ENCODE peak calls at places on chromosomes 5 and 9, in six cellular contexts. One of them, this sample, is unnamed.
A peak's percentile ranks its signal among the peaks of the same experiment; 100 is the strongest.

GRCh38 chr9:119273984-119274665 is 95.1 kb downstream of the BRINP1 start:
- DNase-seq in neural progenitor cell: no peak
- DNase-seq in AG04450: no peak
- DNase-seq in NT2/D1: no peak
- DNase-seq in CD8-positive, alpha-beta memory T cell: no peak
- DNase-seq in testis: no peak
- DNase-seq in this sample: no peak

GRCh38 chr5:89265511-89266169 is 382.7 kb upstream of the MEF2C start:
- DNase-seq in neural progenitor cell: no peak
- DNase-seq in AG04450: peak; percentile 66
- DNase-seq in NT2/D1: no peak
- DNase-seq in CD8-positive, alpha-beta memory T cell: no peak
- DNase-seq in testis: no peak
- DNase-seq in this sample: no peak

GRCh38 chr9:128091144-128091543 is 23.1 kb downstream of the SLC25A25 start:
- DNase-seq in neural progenitor cell: no peak
- DNase-seq in AG04450: peak; percentile 85
- DNase-seq in NT2/D1: peak; percentile 40
- DNase-seq in CD8-positive, alpha-beta memory T cell: no peak
- DNase-seq in testis: peak; percentile 90
- DNase-seq in this sample: peak; percentile 80

GRCh38 chr5:50766967-50767366 is 100.5 kb downstream of the PARP8 start:
- DNase-seq in neural progenitor cell: no peak
- DNase-seq in AG04450: no peak
- DNase-seq in NT2/D1: no peak
- DNase-seq in CD8-positive, alpha-beta memory T cell: no peak
- DNase-seq in testis: no peak
- DNase-seq in this sample: no peak

GRCh38 chr9:35029852-35030251 is 40.3 kb downstream of the DNAJB5 start:
- DNase-seq in neural progenitor cell: no peak
- DNase-seq in AG04450: no peak
- DNase-seq in NT2/D1: no peak
- DNase-seq in CD8-positive, alpha-beta memory T cell: no peak
- DNase-seq in testis: no peak
- DNase-seq in this sample: no peak

GRCh38 chr9:14236586-14236985 is 77.4 kb downstream of the NFIB start:
- DNase-seq in neural progenitor cell: no peak
- DNase-seq in AG04450: no peak
- DNase-seq in NT2/D1: no peak
- DNase-seq in CD8-positive, alpha-beta memory T cell: no peak
- DNase-seq in testis: no peak
- DNase-seq in this sample: no peak

GRCh38 chr9:115596743-115597080 is 478.8 kb upstream of the TNC start:
- DNase-seq in neural progenitor cell: no peak
- DNase-seq in AG04450: no peak
- DNase-seq in NT2/D1: no peak
- DNase-seq in CD8-positive, alpha-beta memory T cell: no peak
- DNase-seq in testis: no peak
- DNase-seq in this sample: no peak

GRCh38 chr5:171965740-171966139 is 40.7 kb downstream of the FBXW11 start:
- DNase-seq in neural progenitor cell: no peak
- DNase-seq in AG04450: no peak
- DNase-seq in NT2/D1: no peak
- DNase-seq in CD8-positive, alpha-beta memory T cell: no peak
- DNase-seq in testis: no peak
- DNase-seq in this sample: no peak

GRCh38 chr5:104179057-104179456 is 616.5 kb upstream of the NUDT12 start:
- DNase-seq in neural progenitor cell: peak; percentile 63
- DNase-seq in AG04450: no peak
- DNase-seq in NT2/D1: peak; percentile 56
- DNase-seq in CD8-positive, alpha-beta memory T cell: no peak
- DNase-seq in testis: peak; percentile 76
- DNase-seq in this sample: no peak

GRCh38 chr9:19701991-19702390 is 86.8 kb downstream of the SLC24A2 start:
- DNase-seq in neural progenitor cell: no peak
- DNase-seq in AG04450: no peak
- DNase-seq in NT2/D1: no peak
- DNase-seq in CD8-positive, alpha-beta memory T cell: no peak
- DNase-seq in testis: no peak
- DNase-seq in this sample: no peak

GRCh38 chr9:93305497-93306020 is 121.6 kb downstream of the WNK2 start:
- DNase-seq in neural progenitor cell: no peak
- DNase-seq in AG04450: no peak
- DNase-seq in NT2/D1: no peak
- DNase-seq in CD8-positive, alpha-beta memory T cell: no peak
- DNase-seq in testis: peak; percentile 83
- DNase-seq in this sample: no peak

GRCh38 chr9:136160321-136160938 is 41.8 kb upstream of the TMEM250 start:
- DNase-seq in neural progenitor cell: peak; percentile 62
- DNase-seq in AG04450: no peak
- DNase-seq in NT2/D1: no peak
- DNase-seq in CD8-positive, alpha-beta memory T cell: no peak
- DNase-seq in testis: no peak
- DNase-seq in this sample: no peak

GRCh38 chr5:43601454-43602260 is 1.3 kb upstream of the NNT start:
- DNase-seq in neural progenitor cell: no peak
- DNase-seq in AG04450: no peak
- DNase-seq in NT2/D1: no peak
- DNase-seq in CD8-positive, alpha-beta memory T cell: no peak
- DNase-seq in testis: no peak
- DNase-seq in this sample: no peak

GRCh38 chr5:138353550-138353893 is 1.0 kb downstream of the KDM3B start:
- DNase-seq in neural progenitor cell: no peak
- DNase-seq in AG04450: no peak
- DNase-seq in NT2/D1: no peak
- DNase-seq in CD8-positive, alpha-beta memory T cell: no peak
- DNase-seq in testis: no peak
- DNase-seq in this sample: no peak

GRCh38 chr5:149349382-149349781 is 4.1 kb downstream of the GRPEL2 start:
- DNase-seq in neural progenitor cell: no peak
- DNase-seq in AG04450: no peak
- DNase-seq in NT2/D1: no peak
- DNase-seq in CD8-positive, alpha-beta memory T cell: no peak
- DNase-seq in testis: no peak
- DNase-seq in this sample: no peak

GRCh38 chr5:173498286-173498685 is 118.2 kb downstream of the BOD1 start:
- DNase-seq in neural progenitor cell: no peak
- DNase-seq in AG04450: no peak
- DNase-seq in NT2/D1: no peak
- DNase-seq in CD8-positive, alpha-beta memory T cell: no peak
- DNase-seq in testis: peak; percentile 54
- DNase-seq in this sample: peak; percentile 74

GRCh38 chr5:128132499-128132898 is 48.9 kb downstream of the SLC12A2 start:
- DNase-seq in neural progenitor cell: no peak
- DNase-seq in AG04450: no peak
- DNase-seq in NT2/D1: no peak
- DNase-seq in CD8-positive, alpha-beta memory T cell: no peak
- DNase-seq in testis: no peak
- DNase-seq in this sample: no peak

GRCh38 chr5:50874277-50874984 is 208.0 kb downstream of the PARP8 start:
- DNase-seq in neural progenitor cell: no peak
- DNase-seq in AG04450: no peak
- DNase-seq in NT2/D1: no peak
- DNase-seq in CD8-positive, alpha-beta memory T cell: no peak
- DNase-seq in testis: peak; percentile 22
- DNase-seq in this sample: no peak

GRCh38 chr5:107380654-107381053 is 290.1 kb downstream of the EFNA5 start:
- DNase-seq in neural progenitor cell: no peak
- DNase-seq in AG04450: no peak
- DNase-seq in NT2/D1: no peak
- DNase-seq in CD8-positive, alpha-beta memory T cell: no peak
- DNase-seq in testis: no peak
- DNase-seq in this sample: no peak

GRCh38 chr9:112535811-112536210 is 49.2 kb downstream of the KIAA1958 start:
- DNase-seq in neural progenitor cell: no peak
- DNase-seq in AG04450: no peak
- DNase-seq in NT2/D1: no peak
- DNase-seq in CD8-positive, alpha-beta memory T cell: no peak
- DNase-seq in testis: no peak
- DNase-seq in this sample: no peak

DNA sequence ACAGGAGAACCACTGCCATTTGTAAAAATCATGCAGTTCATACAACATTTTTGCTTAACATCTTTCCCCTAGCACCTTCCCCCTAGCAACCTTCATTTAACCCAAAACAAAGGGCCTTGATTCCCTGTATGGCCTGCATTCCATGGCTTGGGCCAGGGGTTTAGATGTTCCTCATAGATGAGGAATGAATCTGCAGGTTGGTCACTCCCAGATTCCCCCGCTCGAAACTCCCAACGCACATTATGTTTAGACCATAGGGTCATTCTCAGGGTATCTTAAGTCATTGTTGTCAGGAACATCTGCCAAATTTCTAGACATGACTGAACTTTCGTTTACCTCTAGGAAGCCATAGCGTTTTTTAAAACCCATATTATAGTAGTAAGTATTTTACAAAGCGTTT is 282.2 kb upstream of the VLDLR start:
- DNase-seq in neural progenitor cell: no peak
- DNase-seq in AG04450: no peak
- DNase-seq in NT2/D1: no peak
- DNase-seq in CD8-positive, alpha-beta memory T cell: no peak
- DNase-seq in testis: no peak
- DNase-seq in this sample: no peak
- H3K27me3 ChIP-seq in neural progenitor cell: no peaks in the 10 kb centered on the region
- H3K27me3 ChIP-seq in AG04450: no peaks in the 10 kb centered on the region
- H3K27me3 ChIP-seq in NT2/D1: no peaks in the 10 kb centered on the region
- H3K27me3 ChIP-seq in CD8-positive, alpha-beta memory T cell: no peaks in the 10 kb centered on the region
- H3K27me3 ChIP-seq in testis: no peaks in the 10 kb centered on the region
- H3K27me3 ChIP-seq in this sample: no peaks in the 10 kb centered on the region

GRCh38 chr5:135191084-135191826 is 157.2 kb upstream of the PITX1 start:
- DNase-seq in neural progenitor cell: peak; percentile 94
- DNase-seq in AG04450: peak; percentile 44
- DNase-seq in NT2/D1: peak; percentile 60
- DNase-seq in CD8-positive, alpha-beta memory T cell: peak; percentile 31
- DNase-seq in testis: peak; percentile 85
- DNase-seq in this sample: no peak

GRCh38 chr5:135189024-135189423 is 155.0 kb upstream of the PITX1 start:
- DNase-seq in neural progenitor cell: no peak
- DNase-seq in AG04450: no peak
- DNase-seq in NT2/D1: no peak
- DNase-seq in CD8-positive, alpha-beta memory T cell: no peak
- DNase-seq in testis: no peak
- DNase-seq in this sample: no peak

GRCh38 chr5:135188233-135188909 is 154.3 kb upstream of the PITX1 start:
- DNase-seq in neural progenitor cell: no peak
- DNase-seq in AG04450: no peak
- DNase-seq in NT2/D1: no peak
- DNase-seq in CD8-positive, alpha-beta memory T cell: no peak
- DNase-seq in testis: no peak
- DNase-seq in this sample: no peak

GRCh38 chr5:135192351-135192750 is 158.3 kb upstream of the PITX1 start:
- DNase-seq in neural progenitor cell: no peak
- DNase-seq in AG04450: no peak
- DNase-seq in NT2/D1: no peak
- DNase-seq in CD8-positive, alpha-beta memory T cell: no peak
- DNase-seq in testis: no peak
- DNase-seq in this sample: no peak

DNA sequence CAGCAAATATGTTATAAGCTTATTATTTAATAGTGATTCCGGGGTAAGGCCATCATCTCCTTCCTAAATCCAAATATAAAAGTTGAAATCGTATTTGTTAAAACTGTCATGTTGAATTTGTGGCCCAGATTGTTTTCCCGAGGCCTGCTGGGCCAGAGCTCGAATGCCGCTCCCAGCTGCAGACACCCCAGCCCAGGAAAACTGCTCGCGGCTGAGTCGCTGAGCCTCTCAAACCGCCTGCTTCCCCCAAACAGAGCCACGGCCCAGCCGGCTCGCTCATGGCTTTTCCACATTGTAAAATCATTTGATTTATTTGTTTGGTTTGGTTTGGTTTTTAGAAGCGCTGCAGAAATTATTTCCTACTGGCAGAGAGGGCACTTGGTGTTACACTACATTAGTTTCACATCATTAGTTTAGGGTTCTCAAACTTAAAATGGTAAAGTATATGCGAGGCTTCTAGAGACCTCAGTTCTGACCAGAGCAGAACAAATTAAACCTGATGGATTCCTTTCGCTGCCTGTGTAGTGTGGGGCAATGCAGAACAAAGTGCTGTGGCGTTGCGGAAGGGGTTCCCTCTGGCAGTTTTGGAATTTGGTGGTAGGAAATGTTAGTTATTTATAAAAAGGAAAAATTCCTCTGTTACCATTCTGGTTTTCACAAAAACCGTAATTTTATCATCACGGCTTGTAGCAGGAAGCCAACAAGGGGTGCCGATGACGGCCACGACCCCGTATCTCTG is 156.5 kb upstream of the PITX1 start:
- DNase-seq in neural progenitor cell: peak; percentile 37
- DNase-seq in AG04450: no peak
- DNase-seq in NT2/D1: no peak
- DNase-seq in CD8-positive, alpha-beta memory T cell: no peak
- DNase-seq in testis: no peak
- DNase-seq in this sample: no peak
- H3K27me3 ChIP-seq in neural progenitor cell: peaks cover 82% of the 10 kb centered on the region
- H3K27me3 ChIP-seq in AG04450: no peaks in the 10 kb centered on the region
- H3K27me3 ChIP-seq in NT2/D1: peaks cover 29% of the 10 kb centered on the region
- H3K27me3 ChIP-seq in CD8-positive, alpha-beta memory T cell: no peaks in the 10 kb centered on the region
- H3K27me3 ChIP-seq in testis: no peaks in the 10 kb centered on the region
- H3K27me3 ChIP-seq in this sample: no peaks in the 10 kb centered on the region

GRCh38 chr9:99823392-99824377 is 2.0 kb downstream of the NR4A3 start:
- DNase-seq in neural progenitor cell: peak; percentile 65
- DNase-seq in AG04450: no peak
- DNase-seq in NT2/D1: no peak
- DNase-seq in CD8-positive, alpha-beta memory T cell: peak; percentile 44
- DNase-seq in testis: peak; percentile 55
- DNase-seq in this sample: no peak
- H3K27me3 ChIP-seq in neural progenitor cell: peaks cover 80% of the 10 kb centered on the region
- H3K27me3 ChIP-seq in AG04450: peaks cover 14% of the 10 kb centered on the region
- H3K27me3 ChIP-seq in NT2/D1: peaks cover 85% of the 10 kb centered on the region
- H3K27me3 ChIP-seq in CD8-positive, alpha-beta memory T cell: peaks cover 31% of the 10 kb centered on the region
- H3K27me3 ChIP-seq in testis: no peaks in the 10 kb centered on the region
- H3K27me3 ChIP-seq in this sample: no peaks in the 10 kb centered on the region

GRCh38 chr9:97858393-97858713 is 5.3 kb downstream of the FOXE1 start:
- DNase-seq in neural progenitor cell: no peak
- DNase-seq in AG04450: no peak
- DNase-seq in NT2/D1: no peak
- DNase-seq in CD8-positive, alpha-beta memory T cell: no peak
- DNase-seq in testis: no peak
- DNase-seq in this sample: no peak

GRCh38 chr9:97855486-97855875 is 2.5 kb downstream of the FOXE1 start:
- DNase-seq in neural progenitor cell: no peak
- DNase-seq in AG04450: no peak
- DNase-seq in NT2/D1: no peak
- DNase-seq in CD8-positive, alpha-beta memory T cell: no peak
- DNase-seq in testis: no peak
- DNase-seq in this sample: no peak

GRCh38 chr9:97857603-97858392 is 4.8 kb downstream of the FOXE1 start:
- DNase-seq in neural progenitor cell: peak; percentile 64
- DNase-seq in AG04450: no peak
- DNase-seq in NT2/D1: no peak
- DNase-seq in CD8-positive, alpha-beta memory T cell: no peak
- DNase-seq in testis: no peak
- DNase-seq in this sample: no peak

GRCh38 chr9:97855899-97856298 is 2.9 kb downstream of the FOXE1 start:
- DNase-seq in neural progenitor cell: no peak
- DNase-seq in AG04450: no peak
- DNase-seq in NT2/D1: no peak
- DNase-seq in CD8-positive, alpha-beta memory T cell: no peak
- DNase-seq in testis: no peak
- DNase-seq in this sample: no peak

GRCh38 chr9:97856857-97857602 is 4.0 kb downstream of the FOXE1 start:
- DNase-seq in neural progenitor cell: peak; percentile 55
- DNase-seq in AG04450: no peak
- DNase-seq in NT2/D1: no peak
- DNase-seq in CD8-positive, alpha-beta memory T cell: no peak
- DNase-seq in testis: no peak
- DNase-seq in this sample: no peak
- H3K27me3 ChIP-seq in neural progenitor cell: peaks cover 100% of the 10 kb centered on the region
- H3K27me3 ChIP-seq in AG04450: peaks cover 78% of the 10 kb centered on the region
- H3K27me3 ChIP-seq in NT2/D1: peaks cover 98% of the 10 kb centered on the region
- H3K27me3 ChIP-seq in CD8-positive, alpha-beta memory T cell: peaks cover 66% of the 10 kb centered on the region
- H3K27me3 ChIP-seq in testis: no peaks in the 10 kb centered on the region
- H3K27me3 ChIP-seq in this sample: peaks cover 72% of the 10 kb centered on the region